ENCODE peak calls at places on chromosomes 4 and X, in five cellular contexts. G is gastrocnemius medialis, N is HCT116, J is AG04450, T is PC-3. V is an unnamed sample. For H3K27me3, the result is how much of the 10 kb centered on the place peaks cover.

GRCh38 chr4:89489338-89489771 is 181.8 kb upstream of the GPRIN3 start:
- DNase-seq in G (no peak), N (no peak), J (no peak), T (no peak), V (no peak)

GRCh38 chr4:88616275-88616996 is 24.2 kb downstream of the HERC3 start:
- DNase-seq in G (peak), N (no peak), J (no peak), T (peak), V (no peak)

GRCh38 chr4:90215286-90215685 is 88.1 kb downstream of the CCSER1 start:
- DNase-seq in G (no peak), N (no peak), J (no peak), T (peak), V (no peak)

GRCh38 chrX:31038585-31039326 is 33.1 kb downstream of the FTHL17 start:
- DNase-seq in G (no peak), N (no peak), J (peak), T (peak), V (peak)

GRCh38 chr4:136495076-136495475 is 1037.2 kb downstream of the PCDH18 start:
- DNase-seq in G (no peak), N (no peak), J (no peak), T (no peak), V (no peak)

GRCh38 chrX:104307341-104307740 is 52.6 kb upstream of the ESX1 start:
- DNase-seq in G (no peak), N (no peak), J (no peak), T (peak), V (no peak)

GRCh38 chr4:7901274-7901845 is 38.3 kb downstream of the AFAP1 start:
- DNase-seq in G (no peak), N (no peak), J (no peak), T (no peak), V (peak)

GRCh38 chrX:132652871-132653270 is 164.0 kb upstream of the MBNL3 start:
- DNase-seq in G (no peak), N (no peak), J (no peak), T (no peak), V (no peak)

GRCh38 chrX:71650333-71650969 is 16.9 kb upstream of the LOC101059915 start:
- DNase-seq in G (no peak), N (no peak), J (no peak), T (peak), V (no peak)

GRCh38 chrX:153474718-153475117 is 4.3 kb upstream of the HAUS7 start:
- DNase-seq in G (no peak), N (no peak), J (no peak), T (peak), V (no peak)

GRCh38 chr4:145420595-145421214 is 60.9 kb upstream of the SMAD1 start:
- DNase-seq in G (no peak), N (no peak), J (no peak), T (no peak), V (no peak)

GRCh38 chrX:40012039-40012799 is 85.5 kb downstream of the BCOR start:
- DNase-seq in G (peak), N (no peak), J (no peak), T (peak), V (no peak)

GRCh38 chr4:158161561-158162354 is 11.1 kb downstream of the GASK1B start:
- DNase-seq in G (peak), N (peak), J (no peak), T (peak), V (no peak)

GRCh38 chr4:1451106-1451751 is 45.0 kb upstream of the NKX1-1 start:
- DNase-seq in G (no peak), N (no peak), J (no peak), T (no peak), V (no peak)

DNA sequence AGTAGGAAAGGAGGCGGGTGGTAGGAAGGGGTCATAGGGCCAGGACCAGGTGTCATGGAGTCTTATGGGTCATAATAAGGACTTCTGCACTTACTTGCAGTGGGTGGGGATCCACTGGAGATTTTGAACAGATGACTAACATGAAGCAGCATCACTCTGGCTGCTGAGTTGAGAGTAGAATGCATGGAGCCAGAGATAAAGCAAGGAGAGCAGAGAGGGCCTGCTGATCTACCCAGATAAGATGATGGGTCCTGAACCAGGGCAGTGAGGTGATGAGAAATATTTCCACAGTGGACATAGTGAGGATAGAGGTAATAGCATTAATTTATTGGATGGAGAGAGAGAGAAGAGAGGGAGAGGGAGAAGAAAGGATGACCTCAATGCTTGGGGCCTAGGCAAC is 48.0 kb downstream of the HCCS start:
- DNase-seq in G (no peak), N (no peak), J (no peak), T (no peak), V (no peak)
- H3K27me3 ChIP-seq in G (under half), N (under half), J (under half), T (under half), V (under half)

DNA sequence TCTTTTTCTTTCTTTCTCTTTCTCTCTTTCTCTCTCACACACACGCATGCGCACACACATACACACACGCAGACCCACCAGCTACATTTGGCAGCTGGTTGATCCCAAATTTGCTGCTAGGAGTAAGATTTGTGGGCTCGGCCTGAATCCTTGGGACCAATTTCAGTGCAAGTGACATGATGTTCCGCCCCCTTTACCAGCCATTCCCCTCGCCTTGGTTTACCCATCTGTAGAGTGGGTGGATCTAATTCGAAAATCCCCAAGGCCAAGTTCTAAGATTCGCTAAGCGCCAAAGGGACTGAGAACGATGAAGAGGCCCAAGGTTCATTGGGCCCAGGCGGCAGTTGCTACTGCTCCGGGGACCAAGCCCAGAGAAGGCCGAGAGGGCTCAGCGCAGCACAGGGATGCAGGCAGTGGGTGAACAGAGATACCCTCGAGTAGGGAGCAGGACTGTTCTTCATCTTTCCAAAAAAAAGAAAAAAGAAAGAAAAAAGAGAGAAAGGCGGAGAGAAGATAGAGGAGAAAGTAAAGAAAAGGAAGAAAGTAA is 5.8 kb downstream of the NKX3-2 start:
- DNase-seq in G (no peak), N (no peak), J (no peak), T (no peak), V (no peak)
- H3K27me3 ChIP-seq in G (half or more), N (under half), J (half or more), T (half or more), V (half or more)

GRCh38 chr4:104907074-104907649 is 239.5 kb upstream of the TET2 start:
- DNase-seq in G (no peak), N (no peak), J (no peak), T (no peak), V (no peak)
- H3K27me3 ChIP-seq in G (under half), N (under half), J (under half), T (under half), V (under half)

GRCh38 chr4:173538903-173539445 is 8.9 kb upstream of the HAND2 start:
- DNase-seq in G (no peak), N (no peak), J (no peak), T (no peak), V (no peak)

GRCh38 chr4:173545440-173545839 is 15.4 kb upstream of the HAND2 start:
- DNase-seq in G (no peak), N (no peak), J (no peak), T (no peak), V (no peak)

GRCh38 chr4:173539986-173540385 is 10.0 kb upstream of the HAND2 start:
- DNase-seq in G (no peak), N (no peak), J (no peak), T (no peak), V (no peak)

GRCh38 chr4:173546776-173547175 is 16.7 kb upstream of the HAND2 start:
- DNase-seq in G (no peak), N (no peak), J (no peak), T (no peak), V (no peak)

DNA sequence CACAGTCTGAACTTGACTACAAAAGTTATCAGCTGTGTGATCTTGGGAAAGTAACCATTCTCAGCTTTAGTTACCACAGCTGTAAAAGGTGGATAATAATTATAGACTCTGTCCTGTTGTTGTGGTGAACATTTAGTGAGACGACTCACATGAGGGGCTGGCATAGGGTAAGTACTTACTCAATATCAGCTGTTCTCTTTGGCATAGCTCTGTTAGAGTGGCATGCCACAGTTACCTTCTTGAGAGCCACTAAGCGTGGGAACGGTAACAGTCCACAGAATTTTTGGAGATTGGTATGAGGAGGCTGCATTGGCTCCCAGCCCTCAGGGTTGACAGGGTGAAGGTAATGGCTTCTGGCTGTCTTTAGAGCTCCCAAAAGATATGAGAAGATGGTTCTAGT is 13.2 kb upstream of the HAND2 start:
- DNase-seq in G (no peak), N (no peak), J (no peak), T (no peak), V (no peak)
- H3K27me3 ChIP-seq in G (half or more), N (half or more), J (under half), T (half or more), V (under half)

DNA sequence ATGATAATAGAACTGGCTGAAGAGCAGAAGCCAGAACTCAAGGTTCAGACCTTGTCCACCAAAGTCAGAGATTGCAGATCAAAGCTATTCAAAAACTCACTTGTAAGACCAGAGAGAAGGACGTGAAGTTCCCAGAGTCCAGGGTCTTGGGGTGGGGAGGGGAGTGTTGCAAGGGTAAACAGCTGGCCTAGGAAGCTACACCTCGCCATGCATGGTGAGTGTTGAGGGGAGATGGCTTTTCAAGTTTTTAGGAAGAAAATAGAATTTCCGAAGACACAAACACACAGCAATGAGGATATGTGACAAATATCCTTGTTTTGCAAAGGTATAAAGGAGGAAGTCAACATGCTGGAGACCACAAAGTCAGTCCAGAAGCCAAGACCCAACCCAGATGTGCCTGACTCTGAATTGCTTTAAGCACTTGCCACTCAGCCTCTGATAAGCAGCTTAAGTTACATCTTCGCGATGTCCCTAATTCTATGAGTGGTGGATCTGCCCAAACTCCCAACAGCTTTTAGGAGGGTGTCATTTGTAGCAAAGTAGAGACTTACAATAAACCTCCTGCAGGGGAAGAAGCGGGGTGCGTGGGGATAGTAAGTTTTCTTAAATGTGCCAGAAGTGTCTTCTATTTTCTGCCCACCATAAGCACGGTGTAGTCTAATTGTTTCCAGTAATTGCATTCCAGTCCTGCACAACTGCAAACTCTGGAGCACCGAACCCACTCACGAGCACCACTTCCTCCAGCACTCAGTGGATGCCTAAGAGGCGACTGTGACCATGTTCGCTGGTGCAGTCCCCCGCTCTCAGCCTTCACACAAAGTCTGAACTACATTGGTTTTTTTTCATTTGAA is 26.5 kb downstream of the HAND2 start:
- DNase-seq in G (no peak), N (no peak), J (no peak), T (no peak), V (no peak)
- H3K27me3 ChIP-seq in G (half or more), N (under half), J (half or more), T (under half), V (under half)

GRCh38 chr4:84500386-84501196 is 1.5 kb upstream of the NKX6-1 start:
- DNase-seq in G (no peak), N (no peak), J (no peak), T (no peak), V (no peak)
- H3K27me3 ChIP-seq in G (half or more), N (under half), J (half or more), T (under half), V (under half)